ENCODE peak calls at places on chromosome X, in eight cellular contexts. One of them, this sample, is unnamed.

GRCh38 chrX:101507372-101507771 is 22.1 kb downstream of the ARMCX4 start:
- DNase-seq in H1: no peak
- DNase-seq in omental fat pad: no peak
- DNase-seq in coronary artery: no peak
- DNase-seq in brain microvascular endothelial cell: no peak
- DNase-seq in GM12865: no peak
- DNase-seq in endothelial cell: no peak
- DNase-seq in nephron progenitor cell: no peak
- DNase-seq in this sample: no peak

GRCh38 chrX:37638047-37638446 is 47.5 kb upstream of the XK start:
- DNase-seq in H1: no peak
- DNase-seq in omental fat pad: no peak
- DNase-seq in coronary artery: no peak
- DNase-seq in brain microvascular endothelial cell: no peak
- DNase-seq in GM12865: no peak
- DNase-seq in endothelial cell: no peak
- DNase-seq in nephron progenitor cell: no peak
- DNase-seq in this sample: no peak

GRCh38 chrX:12955882-12956703 is 18.8 kb upstream of the TMSB4X start:
- DNase-seq in H1: no peak
- DNase-seq in omental fat pad: no peak
- DNase-seq in coronary artery: no peak
- DNase-seq in brain microvascular endothelial cell: peak
- DNase-seq in GM12865: peak
- DNase-seq in endothelial cell: no peak
- DNase-seq in nephron progenitor cell: no peak
- DNase-seq in this sample: peak

GRCh38 chrX:63350551-63350950 is 581 bp downstream of the SPIN4 start:
- DNase-seq in H1: no peak
- DNase-seq in omental fat pad: no peak
- DNase-seq in coronary artery: no peak
- DNase-seq in brain microvascular endothelial cell: no peak
- DNase-seq in GM12865: peak
- DNase-seq in endothelial cell: peak
- DNase-seq in nephron progenitor cell: peak
- DNase-seq in this sample: no peak

GRCh38 chrX:46959101-46959500 is 46.9 kb downstream of the JADE3 start:
- DNase-seq in H1: no peak
- DNase-seq in omental fat pad: no peak
- DNase-seq in coronary artery: no peak
- DNase-seq in brain microvascular endothelial cell: no peak
- DNase-seq in GM12865: no peak
- DNase-seq in endothelial cell: no peak
- DNase-seq in nephron progenitor cell: no peak
- DNase-seq in this sample: peak

GRCh38 chrX:39772057-39772832 is 325.5 kb downstream of the BCOR start:
- DNase-seq in H1: no peak
- DNase-seq in omental fat pad: no peak
- DNase-seq in coronary artery: no peak
- DNase-seq in brain microvascular endothelial cell: peak
- DNase-seq in GM12865: peak
- DNase-seq in endothelial cell: peak
- DNase-seq in nephron progenitor cell: peak
- DNase-seq in this sample: peak

GRCh38 chrX:101419489-101419888 is 11.5 kb downstream of the HNRNPH2 start:
- DNase-seq in H1: no peak
- DNase-seq in omental fat pad: no peak
- DNase-seq in coronary artery: no peak
- DNase-seq in brain microvascular endothelial cell: no peak
- DNase-seq in GM12865: no peak
- DNase-seq in endothelial cell: no peak
- DNase-seq in nephron progenitor cell: no peak
- DNase-seq in this sample: no peak

GRCh38 chrX:40152173-40152705 is 54.5 kb upstream of the BCOR start:
- DNase-seq in H1: peak
- DNase-seq in omental fat pad: no peak
- DNase-seq in coronary artery: no peak
- DNase-seq in brain microvascular endothelial cell: no peak
- DNase-seq in GM12865: no peak
- DNase-seq in endothelial cell: peak
- DNase-seq in nephron progenitor cell: peak
- DNase-seq in this sample: no peak

GRCh38 chrX:155967653-155968052 is 29.8 kb upstream of the IL9R start:
- DNase-seq in H1: no peak
- DNase-seq in omental fat pad: no peak
- DNase-seq in coronary artery: no peak
- DNase-seq in brain microvascular endothelial cell: no peak
- DNase-seq in GM12865: no peak
- DNase-seq in endothelial cell: no peak
- DNase-seq in nephron progenitor cell: no peak
- DNase-seq in this sample: no peak

GRCh38 chrX:42366181-42366580 is 411.8 kb downstream of the PPP1R2C start:
- DNase-seq in H1: no peak
- DNase-seq in omental fat pad: no peak
- DNase-seq in coronary artery: no peak
- DNase-seq in brain microvascular endothelial cell: no peak
- DNase-seq in GM12865: no peak
- DNase-seq in endothelial cell: no peak
- DNase-seq in nephron progenitor cell: no peak
- DNase-seq in this sample: no peak

GRCh38 chrX:74465424-74465823 is 44.1 kb downstream of the SLC16A2 start:
- DNase-seq in H1: no peak
- DNase-seq in omental fat pad: no peak
- DNase-seq in coronary artery: no peak
- DNase-seq in brain microvascular endothelial cell: no peak
- DNase-seq in GM12865: no peak
- DNase-seq in endothelial cell: no peak
- DNase-seq in nephron progenitor cell: no peak
- DNase-seq in this sample: peak

GRCh38 chrX:28901637-28902036 is 314.4 kb downstream of the IL1RAPL1 start:
- DNase-seq in H1: no peak
- DNase-seq in omental fat pad: no peak
- DNase-seq in coronary artery: no peak
- DNase-seq in brain microvascular endothelial cell: no peak
- DNase-seq in GM12865: no peak
- DNase-seq in endothelial cell: no peak
- DNase-seq in nephron progenitor cell: no peak
- DNase-seq in this sample: peak

GRCh38 chrX:41737065-41737464 is 13.1 kb downstream of the GPR82 start:
- DNase-seq in H1: no peak
- DNase-seq in omental fat pad: no peak
- DNase-seq in coronary artery: no peak
- DNase-seq in brain microvascular endothelial cell: no peak
- DNase-seq in GM12865: no peak
- DNase-seq in endothelial cell: no peak
- DNase-seq in nephron progenitor cell: no peak
- DNase-seq in this sample: no peak

GRCh38 chrX:22090181-22090580 is 58.1 kb downstream of the PHEX start:
- DNase-seq in H1: no peak
- DNase-seq in omental fat pad: no peak
- DNase-seq in coronary artery: no peak
- DNase-seq in brain microvascular endothelial cell: peak
- DNase-seq in GM12865: no peak
- DNase-seq in endothelial cell: no peak
- DNase-seq in nephron progenitor cell: no peak
- DNase-seq in this sample: peak

GRCh38 chrX:23792861-23793553 is 10.0 kb downstream of the SAT1 start:
- DNase-seq in H1: no peak
- DNase-seq in omental fat pad: no peak
- DNase-seq in coronary artery: no peak
- DNase-seq in brain microvascular endothelial cell: no peak
- DNase-seq in GM12865: no peak
- DNase-seq in endothelial cell: peak
- DNase-seq in nephron progenitor cell: peak
- DNase-seq in this sample: peak

GRCh38 chrX:137342969-137343368 is 223.0 kb upstream of the ZIC3 start:
- DNase-seq in H1: no peak
- DNase-seq in omental fat pad: no peak
- DNase-seq in coronary artery: no peak
- DNase-seq in brain microvascular endothelial cell: no peak
- DNase-seq in GM12865: no peak
- DNase-seq in endothelial cell: no peak
- DNase-seq in nephron progenitor cell: no peak
- DNase-seq in this sample: no peak

GRCh38 chrX:9352683-9353430 is 112.0 kb upstream of the TBL1X start:
- DNase-seq in H1: no peak
- DNase-seq in omental fat pad: no peak
- DNase-seq in coronary artery: no peak
- DNase-seq in brain microvascular endothelial cell: peak
- DNase-seq in GM12865: peak
- DNase-seq in endothelial cell: no peak
- DNase-seq in nephron progenitor cell: no peak
- DNase-seq in this sample: peak

GRCh38 chrX:152725409-152725808 is 8.1 kb downstream of the CSAG1 start:
- DNase-seq in H1: no peak
- DNase-seq in omental fat pad: no peak
- DNase-seq in coronary artery: peak
- DNase-seq in brain microvascular endothelial cell: no peak
- DNase-seq in GM12865: no peak
- DNase-seq in endothelial cell: no peak
- DNase-seq in nephron progenitor cell: no peak
- DNase-seq in this sample: no peak

GRCh38 chrX:22389544-22390243 is 117.0 kb downstream of the CBLL2 start:
- DNase-seq in H1: no peak
- DNase-seq in omental fat pad: no peak
- DNase-seq in coronary artery: no peak
- DNase-seq in brain microvascular endothelial cell: peak
- DNase-seq in GM12865: no peak
- DNase-seq in endothelial cell: no peak
- DNase-seq in nephron progenitor cell: no peak
- DNase-seq in this sample: peak

GRCh38 chrX:139862208-139862607 is 70.6 kb downstream of the ATP11C start:
- DNase-seq in H1: no peak
- DNase-seq in omental fat pad: no peak
- DNase-seq in coronary artery: no peak
- DNase-seq in brain microvascular endothelial cell: no peak
- DNase-seq in GM12865: no peak
- DNase-seq in endothelial cell: no peak
- DNase-seq in nephron progenitor cell: no peak
- DNase-seq in this sample: no peak
- TF ChIP-seq CTCF in H1: no peak
- TF ChIP-seq CTCF in omental fat pad: no peak
- TF ChIP-seq CTCF in coronary artery: no peak
- TF ChIP-seq CTCF in brain microvascular endothelial cell: no peak
- TF ChIP-seq CTCF in GM12865: peak
- TF ChIP-seq CTCF in endothelial cell: no peak
- TF ChIP-seq CTCF in nephron progenitor cell: no peak
- TF ChIP-seq CTCF in this sample: peak

DNA sequence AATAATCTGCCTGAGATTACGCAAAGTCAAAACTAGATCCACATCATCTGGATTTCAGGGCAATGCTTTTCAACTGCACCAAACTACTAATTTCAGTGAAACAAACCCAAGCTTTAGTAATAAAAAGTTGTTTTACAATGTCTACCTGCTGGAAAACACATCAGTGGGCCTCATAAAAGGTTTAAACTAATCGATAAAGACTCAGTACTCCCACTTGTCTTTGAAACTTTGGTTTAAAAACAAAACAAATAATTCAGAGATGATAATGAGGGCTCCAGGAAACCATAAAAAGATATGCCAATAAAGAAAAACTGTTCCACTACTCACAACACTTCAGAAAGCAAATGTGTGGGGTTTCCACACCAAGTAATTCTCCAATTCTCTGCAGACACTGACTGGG is 10.2 kb downstream of the PSMD10 start:
- DNase-seq in H1: no peak
- DNase-seq in omental fat pad: no peak
- DNase-seq in coronary artery: no peak
- DNase-seq in brain microvascular endothelial cell: no peak
- DNase-seq in GM12865: no peak
- DNase-seq in endothelial cell: no peak
- DNase-seq in nephron progenitor cell: no peak
- DNase-seq in this sample: no peak
- TF ChIP-seq CTCF in H1: no peak
- TF ChIP-seq CTCF in omental fat pad: no peak
- TF ChIP-seq CTCF in coronary artery: no peak
- TF ChIP-seq CTCF in brain microvascular endothelial cell: no peak
- TF ChIP-seq CTCF in GM12865: no peak
- TF ChIP-seq CTCF in endothelial cell: no peak
- TF ChIP-seq CTCF in nephron progenitor cell: no peak
- TF ChIP-seq CTCF in this sample: no peak

GRCh38 chrX:45324941-45325340 is 124.3 kb upstream of the DIPK2B start:
- DNase-seq in H1: no peak
- DNase-seq in omental fat pad: no peak
- DNase-seq in coronary artery: no peak
- DNase-seq in brain microvascular endothelial cell: peak
- DNase-seq in GM12865: no peak
- DNase-seq in endothelial cell: no peak
- DNase-seq in nephron progenitor cell: no peak
- DNase-seq in this sample: peak

GRCh38 chrX:45323387-45323786 is 122.7 kb upstream of the DIPK2B start:
- DNase-seq in H1: no peak
- DNase-seq in omental fat pad: no peak
- DNase-seq in coronary artery: no peak
- DNase-seq in brain microvascular endothelial cell: no peak
- DNase-seq in GM12865: no peak
- DNase-seq in endothelial cell: no peak
- DNase-seq in nephron progenitor cell: no peak
- DNase-seq in this sample: no peak

GRCh38 chrX:45322820-45323219 is 122.1 kb upstream of the DIPK2B start:
- DNase-seq in H1: no peak
- DNase-seq in omental fat pad: no peak
- DNase-seq in coronary artery: no peak
- DNase-seq in brain microvascular endothelial cell: no peak
- DNase-seq in GM12865: no peak
- DNase-seq in endothelial cell: no peak
- DNase-seq in nephron progenitor cell: no peak
- DNase-seq in this sample: peak

GRCh38 chrX:45320191-45320590 is 119.5 kb upstream of the DIPK2B start:
- DNase-seq in H1: no peak
- DNase-seq in omental fat pad: no peak
- DNase-seq in coronary artery: no peak
- DNase-seq in brain microvascular endothelial cell: no peak
- DNase-seq in GM12865: no peak
- DNase-seq in endothelial cell: no peak
- DNase-seq in nephron progenitor cell: no peak
- DNase-seq in this sample: no peak

DNA sequence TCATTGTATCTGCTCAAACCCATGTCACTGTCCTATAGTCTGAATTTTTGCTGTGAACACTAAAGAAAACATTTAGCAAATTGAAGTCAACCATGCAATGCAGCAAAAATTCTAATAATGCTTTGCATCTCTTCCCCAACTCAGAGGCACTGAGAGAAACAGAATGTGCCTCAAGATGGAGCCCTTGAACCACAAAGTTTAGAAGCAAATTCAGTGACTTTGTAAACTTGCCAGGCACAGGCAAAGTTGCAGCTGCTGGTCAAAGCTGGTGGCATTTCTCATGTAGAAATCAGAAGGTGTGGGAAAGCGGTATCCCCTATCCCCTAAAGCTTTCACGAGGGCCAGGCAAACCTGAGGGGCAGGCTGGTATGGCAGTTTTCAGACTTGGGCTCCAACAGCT is 121.7 kb upstream of the DIPK2B start:
- DNase-seq in H1: peak
- DNase-seq in omental fat pad: no peak
- DNase-seq in coronary artery: no peak
- DNase-seq in brain microvascular endothelial cell: peak
- DNase-seq in GM12865: peak
- DNase-seq in endothelial cell: no peak
- DNase-seq in nephron progenitor cell: peak
- DNase-seq in this sample: peak
- TF ChIP-seq CTCF in H1: no peak
- TF ChIP-seq CTCF in omental fat pad: no peak
- TF ChIP-seq CTCF in coronary artery: no peak
- TF ChIP-seq CTCF in brain microvascular endothelial cell: peak
- TF ChIP-seq CTCF in GM12865: no peak
- TF ChIP-seq CTCF in endothelial cell: no peak
- TF ChIP-seq CTCF in nephron progenitor cell: peak
- TF ChIP-seq CTCF in this sample: peak

GRCh38 chrX:70554081-70554480 is 109.4 kb downstream of the DLG3 start:
- DNase-seq in H1: no peak
- DNase-seq in omental fat pad: no peak
- DNase-seq in coronary artery: no peak
- DNase-seq in brain microvascular endothelial cell: peak
- DNase-seq in GM12865: peak
- DNase-seq in endothelial cell: no peak
- DNase-seq in nephron progenitor cell: no peak
- DNase-seq in this sample: peak
- TF ChIP-seq CTCF in H1: no peak
- TF ChIP-seq CTCF in omental fat pad: no peak
- TF ChIP-seq CTCF in coronary artery: no peak
- TF ChIP-seq CTCF in brain microvascular endothelial cell: no peak
- TF ChIP-seq CTCF in GM12865: no peak
- TF ChIP-seq CTCF in endothelial cell: no peak
- TF ChIP-seq CTCF in nephron progenitor cell: no peak
- TF ChIP-seq CTCF in this sample: no peak